ENCODE peak calls at places on chromosome 22, in six cellular contexts. X is stomach; W is heart left ventricle; N is CD8-positive, alpha-beta T cell; R is kidney; O is OCI-LY7. B is an unnamed sample. For H3K4me1, the result is how much of the 10 kb centered on the place peaks cover.

GRCh38 chr22:22720201-22720723 is 75.8 kb downstream of the GGTLC2 start:
- DNase-seq in X (no peak), W (no peak), N (peak), R (no peak), O (peak), B (no peak)

GRCh38 chr22:22026157-22026831 is 43.7 kb upstream of the TOP3B start:
- DNase-seq in X (no peak), W (no peak), N (no peak), R (no peak), O (peak), B (no peak)

GRCh38 chr22:32562396-32562795 is 87.8 kb downstream of the FBXO7 start:
- DNase-seq in X (no peak), W (peak), N (no peak), R (no peak), O (no peak), B (no peak)

GRCh38 chr22:28800308-28801041 is at the start of gene XBP1:
- DNase-seq in X (peak), W (peak), N (peak), R (peak), O (peak), B (peak)

GRCh38 chr22:22689621-22690345 is 45.4 kb downstream of the GGTLC2 start:
- DNase-seq in X (no peak), W (no peak), N (no peak), R (no peak), O (no peak), B (no peak)

GRCh38 chr22:36423461-36424404 is 36.0 kb upstream of the MYH9 start:
- DNase-seq in X (no peak), W (no peak), N (no peak), R (no peak), O (no peak), B (no peak)

GRCh38 chr22:32693102-32693501 is 108.4 kb upstream of the TIMP3 start:
- DNase-seq in X (no peak), W (no peak), N (no peak), R (no peak), O (no peak), B (no peak)

GRCh38 chr22:35587447-35587870 is 29.7 kb downstream of the MB start:
- DNase-seq in X (peak), W (peak), N (no peak), R (peak), O (no peak), B (peak)

GRCh38 chr22:42945736-42946135 is 69.2 kb downstream of the PACSIN2 start:
- DNase-seq in X (no peak), W (no peak), N (no peak), R (no peak), O (no peak), B (no peak)

GRCh38 chr22:39459681-39460080 is 2.9 kb downstream of the MGAT3 start:
- DNase-seq in X (no peak), W (no peak), N (no peak), R (no peak), O (no peak), B (no peak)

GRCh38 chr22:39466228-39467006 is 9.6 kb downstream of the MGAT3 start:
- DNase-seq in X (no peak), W (no peak), N (no peak), R (no peak), O (no peak), B (no peak)

GRCh38 chr22:39462443-39463147 is 5.8 kb downstream of the MGAT3 start:
- DNase-seq in X (no peak), W (peak), N (no peak), R (peak), O (no peak), B (no peak)

GRCh38 chr22:39463931-39464390 is 7.1 kb downstream of the MGAT3 start:
- DNase-seq in X (no peak), W (peak), N (no peak), R (peak), O (no peak), B (peak)

GRCh38 chr22:39463277-39463676 is 6.5 kb downstream of the MGAT3 start:
- DNase-seq in X (no peak), W (no peak), N (no peak), R (peak), O (no peak), B (no peak)
- H3K27ac ChIP-seq in X (peak), W (peak), N (no peak), R (peak), O (peak), B (peak)

GRCh38 chr22:44544523-44545433 is 46.7 kb upstream of the RTL6 start:
- DNase-seq in X (no peak), W (no peak), N (no peak), R (no peak), O (no peak), B (no peak)
- H3K4me3 ChIP-seq in X (no peak), W (no peak), N (no peak), R (no peak), O (no peak), B (no peak)

GRCh38 chr22:41846268-41847002 is 13.5 kb downstream of the SREBF2 start:
- DNase-seq in X (no peak), W (no peak), N (no peak), R (no peak), O (no peak), B (no peak)
- H3K4me1 ChIP-seq in X (half or more), W (under half), N (under half), R (under half), O (half or more), B (under half)

DNA sequence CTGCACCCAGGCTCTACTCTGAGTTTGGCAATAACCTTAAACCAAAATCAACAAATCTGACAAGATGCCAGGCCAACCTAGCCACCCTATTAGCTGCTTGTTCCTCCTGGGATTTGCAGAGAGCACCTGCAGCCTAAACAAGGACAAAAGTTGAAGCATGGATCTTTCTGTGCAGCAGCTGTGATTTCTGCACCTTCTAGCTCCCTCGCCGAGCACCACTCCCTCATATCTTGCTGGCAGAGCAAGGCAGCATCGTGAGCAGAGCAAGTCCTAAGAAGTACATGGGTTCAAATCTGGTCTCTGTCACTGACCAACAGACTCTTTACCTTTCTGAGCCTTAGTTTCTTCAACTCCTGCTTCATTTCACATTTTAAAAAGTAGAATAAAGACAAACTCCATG is 38.3 kb downstream of the MORC2 start:
- DNase-seq in X (no peak), W (no peak), N (no peak), R (no peak), O (no peak), B (no peak)
- H3K27ac ChIP-seq in X (no peak), W (no peak), N (no peak), R (no peak), O (no peak), B (no peak)

GRCh38 chr22:37906364-37907008 is 389 bp downstream of the MICALL1 start:
- DNase-seq in X (no peak), W (peak), N (peak), R (peak), O (peak), B (no peak)

GRCh38 chr22:37905534-37906363 is at the start of gene MICALL1:
- DNase-seq in X (peak), W (peak), N (peak), R (peak), O (peak), B (peak)

GRCh38 chr22:37909756-37910155 is 3.7 kb downstream of the MICALL1 start:
- DNase-seq in X (no peak), W (no peak), N (no peak), R (no peak), O (no peak), B (no peak)

GRCh38 chr22:37907036-37907954 is 1.2 kb downstream of the MICALL1 start:
- DNase-seq in X (no peak), W (no peak), N (no peak), R (peak), O (no peak), B (no peak)

GRCh38 chr22:37904572-37905533 is 1.2 kb upstream of the MICALL1 start:
- DNase-seq in X (peak), W (no peak), N (no peak), R (peak), O (no peak), B (peak)
- H3K4me3 ChIP-seq in X (peak), W (peak), N (no peak), R (no peak), O (no peak), B (peak)

GRCh38 chr22:47587361-47587760 is 824.9 kb downstream of the TBC1D22A start:
- DNase-seq in X (peak), W (no peak), N (no peak), R (no peak), O (no peak), B (no peak)

GRCh38 chr22:47586038-47586437 is 823.6 kb downstream of the TBC1D22A start:
- DNase-seq in X (no peak), W (no peak), N (no peak), R (no peak), O (no peak), B (no peak)

GRCh38 chr22:47583959-47584562 is 821.6 kb downstream of the TBC1D22A start:
- DNase-seq in X (no peak), W (no peak), N (no peak), R (no peak), O (no peak), B (no peak)

GRCh38 chr22:47586946-47587345 is 824.5 kb downstream of the TBC1D22A start:
- DNase-seq in X (peak), W (no peak), N (no peak), R (no peak), O (no peak), B (no peak)

GRCh38 chr22:47582067-47582466 is 819.6 kb downstream of the TBC1D22A start:
- DNase-seq in X (no peak), W (no peak), N (no peak), R (no peak), O (no peak), B (no peak)
- H3K4me1 ChIP-seq in X (under half), W (under half), N (under half), R (under half), O (under half), B (under half)

GRCh38 chr22:24409707-24410106 is 17.7 kb upstream of the ADORA2A start:
- DNase-seq in X (no peak), W (no peak), N (no peak), R (no peak), O (no peak), B (no peak)
- H3K27ac ChIP-seq in X (no peak), W (no peak), N (no peak), R (no peak), O (no peak), B (no peak)

DNA sequence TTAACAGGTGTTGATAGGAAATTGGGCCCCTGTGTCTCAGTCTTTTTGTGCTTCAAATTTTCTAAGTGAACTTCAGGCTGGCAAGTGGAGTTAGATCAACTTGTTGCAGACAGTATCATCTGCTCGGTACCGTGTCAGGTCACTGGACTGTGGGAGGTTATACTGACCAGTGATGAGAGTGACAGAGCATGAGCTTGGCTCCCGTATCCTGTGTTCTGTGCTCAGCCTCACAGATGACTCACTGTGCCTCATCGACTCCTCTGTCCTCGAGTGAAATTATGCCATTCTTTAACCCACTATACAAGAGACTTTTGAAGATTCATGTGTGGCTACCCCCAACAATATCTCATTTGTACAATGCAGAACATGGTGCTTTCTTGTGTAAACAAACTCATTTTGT is 7.9 kb downstream of the GRAP2 start:
- DNase-seq in X (no peak), W (no peak), N (peak), R (no peak), O (no peak), B (no peak)
- H3K4me3 ChIP-seq in X (no peak), W (no peak), N (peak), R (no peak), O (no peak), B (no peak)

GRCh38 chr22:39679652-39680051 is 109.1 kb downstream of the CACNA1I start:
- DNase-seq in X (no peak), W (no peak), N (no peak), R (no peak), O (no peak), B (no peak)

GRCh38 chr22:39675907-39676306 is 105.4 kb downstream of the CACNA1I start:
- DNase-seq in X (no peak), W (no peak), N (no peak), R (no peak), O (no peak), B (no peak)

GRCh38 chr22:39678862-39679490 is 108.4 kb downstream of the CACNA1I start:
- DNase-seq in X (no peak), W (no peak), N (no peak), R (no peak), O (no peak), B (no peak)

GRCh38 chr22:39680486-39680885 is 109.9 kb downstream of the CACNA1I start:
- DNase-seq in X (no peak), W (no peak), N (no peak), R (no peak), O (no peak), B (no peak)

DNA sequence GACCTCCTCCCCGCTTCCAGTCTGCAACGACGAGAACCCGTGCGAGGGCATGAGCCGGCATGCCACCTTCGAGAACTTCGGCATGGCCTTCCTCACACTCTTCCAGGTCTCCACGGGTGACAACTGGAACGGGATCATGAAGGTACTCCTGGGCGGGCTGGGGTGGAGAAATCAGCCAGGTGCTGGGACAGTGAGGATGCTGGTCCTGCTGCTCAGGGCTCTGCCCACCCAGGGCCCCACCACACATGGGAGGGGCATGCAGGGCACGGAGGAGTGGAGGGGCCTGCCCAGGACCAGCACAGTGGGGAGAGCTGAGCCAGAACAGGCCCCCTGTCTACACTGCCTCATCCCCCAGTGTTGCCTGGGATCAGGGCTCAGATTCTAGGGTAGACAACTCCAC is 107.4 kb downstream of the CACNA1I start:
- DNase-seq in X (no peak), W (no peak), N (no peak), R (no peak), O (no peak), B (no peak)
- H3K4me1 ChIP-seq in X (under half), W (under half), N (under half), R (under half), O (under half), B (under half)